ENCODE peak calls at places on chromosomes 16 and 17, in four cellular contexts. One of them, this sample, is unnamed.

GRCh38 chr16:78895661-78896060 is 704.9 kb downstream of the MAF start:
- DNase-seq in T-helper 2 cell: peak; percentile 53
- DNase-seq in BE2C: no peak
- DNase-seq in activated naive CD4-positive, alpha-beta T cell: no peak
- DNase-seq in this sample: no peak

GRCh38 chr16:80006175-80006895 is 405.8 kb upstream of the MAF start:
- DNase-seq in BE2C: no peak
- DNase-seq in T-helper 2 cell: no peak
- DNase-seq in activated naive CD4-positive, alpha-beta T cell: no peak
- DNase-seq in this sample: no peak

GRCh38 chr16:52114414-52114813 is 432.5 kb downstream of the TOX3 start:
- DNase-seq in BE2C: no peak
- DNase-seq in T-helper 2 cell: no peak
- DNase-seq in activated naive CD4-positive, alpha-beta T cell: no peak
- DNase-seq in this sample: no peak

GRCh38 chr17:77502626-77503292 is 362.0 kb downstream of the SEC14L1 start:
- DNase-seq in activated naive CD4-positive, alpha-beta T cell: no peak
- DNase-seq in T-helper 2 cell: no peak
- DNase-seq in BE2C: no peak
- DNase-seq in this sample: no peak

GRCh38 chr16:57846078-57846697 is 43.9 kb upstream of the KIFC3 start:
- DNase-seq in BE2C: no peak
- DNase-seq in activated naive CD4-positive, alpha-beta T cell: no peak
- DNase-seq in T-helper 2 cell: no peak
- DNase-seq in this sample: no peak

GRCh38 chr17:42531455-42532354 is 4.3 kb upstream of the NAGLU start:
- DNase-seq in BE2C: peak; percentile 73
- DNase-seq in T-helper 2 cell: peak; percentile 58
- DNase-seq in activated naive CD4-positive, alpha-beta T cell: peak; percentile 30
- DNase-seq in this sample: no peak

GRCh38 chr16:89506113-89506504 is 2.1 kb upstream of the SPG7 start:
- DNase-seq in BE2C: no peak
- DNase-seq in activated naive CD4-positive, alpha-beta T cell: no peak
- DNase-seq in T-helper 2 cell: peak; percentile 35
- DNase-seq in this sample: no peak

GRCh38 chr17:29149431-29150064 is 30.6 kb downstream of the MYO18A start:
- DNase-seq in T-helper 2 cell: no peak
- DNase-seq in BE2C: no peak
- DNase-seq in activated naive CD4-positive, alpha-beta T cell: no peak
- DNase-seq in this sample: no peak

GRCh38 chr17:15263206-15263579 is 1.9 kb downstream of the PMP22 start:
- DNase-seq in BE2C: peak; percentile 53
- DNase-seq in activated naive CD4-positive, alpha-beta T cell: no peak
- DNase-seq in T-helper 2 cell: no peak
- DNase-seq in this sample: peak; percentile 25

GRCh38 chr17:74514632-74515035 is 16.6 kb downstream of the CD300LB start:
- DNase-seq in activated naive CD4-positive, alpha-beta T cell: no peak
- DNase-seq in BE2C: peak; percentile 25
- DNase-seq in T-helper 2 cell: no peak
- DNase-seq in this sample: no peak

GRCh38 chr17:60139438-60140285 is 10.1 kb upstream of the CA4 start:
- DNase-seq in BE2C: peak; percentile 11
- DNase-seq in T-helper 2 cell: peak; percentile 58
- DNase-seq in activated naive CD4-positive, alpha-beta T cell: peak; percentile 63
- DNase-seq in this sample: peak; percentile 97

GRCh38 chr17:2087597-2088211 is 32.8 kb downstream of the HIC1 start:
- DNase-seq in T-helper 2 cell: peak; percentile 88
- DNase-seq in BE2C: no peak
- DNase-seq in activated naive CD4-positive, alpha-beta T cell: no peak
- DNase-seq in this sample: no peak

GRCh38 chr17:2055494-2056220 is 754 bp downstream of the HIC1 start:
- DNase-seq in activated naive CD4-positive, alpha-beta T cell: peak; percentile 25
- DNase-seq in BE2C: no peak
- DNase-seq in T-helper 2 cell: peak; percentile 54
- DNase-seq in this sample: no peak

GRCh38 chr16:28937222-28937876 is 5.6 kb downstream of the CD19 start:
- DNase-seq in T-helper 2 cell: no peak
- DNase-seq in activated naive CD4-positive, alpha-beta T cell: no peak
- DNase-seq in BE2C: no peak
- DNase-seq in this sample: no peak

GRCh38 chr17:63837962-63838585 is 4.4 kb downstream of the SMARCD2 start:
- DNase-seq in BE2C: no peak
- DNase-seq in T-helper 2 cell: no peak
- DNase-seq in activated naive CD4-positive, alpha-beta T cell: no peak
- DNase-seq in this sample: no peak

GRCh38 chr17:57021226-57021940 is 43.5 kb downstream of the SCPEP1 start:
- DNase-seq in BE2C: no peak
- DNase-seq in T-helper 2 cell: no peak
- DNase-seq in activated naive CD4-positive, alpha-beta T cell: no peak
- DNase-seq in this sample: no peak

GRCh38 chr16:51404386-51404785 is 253.3 kb upstream of the SALL1 start:
- DNase-seq in T-helper 2 cell: no peak
- DNase-seq in BE2C: no peak
- DNase-seq in activated naive CD4-positive, alpha-beta T cell: no peak
- DNase-seq in this sample: no peak

GRCh38 chr17:50593321-50593720 is 32.8 kb downstream of the CACNA1G start:
- DNase-seq in activated naive CD4-positive, alpha-beta T cell: no peak
- DNase-seq in BE2C: peak; percentile 81
- DNase-seq in T-helper 2 cell: no peak
- DNase-seq in this sample: no peak

GRCh38 chr17:63365366-63366237 is 80.5 kb downstream of the CYB561 start:
- DNase-seq in T-helper 2 cell: no peak
- DNase-seq in activated naive CD4-positive, alpha-beta T cell: no peak
- DNase-seq in BE2C: no peak
- DNase-seq in this sample: no peak

This sample was measured in HuH-7.5.